ENCODE peak calls at places on chromosomes 12 and 14, in four cellular contexts. J is SK-N-MC, S is esophagus muscularis mucosa, L is HCT116. R is an unnamed sample. For H3K36me3, the result is how much of the 10 kb centered on the place peaks cover.

GRCh38 chr12:5964913-5965900 is 20.1 kb upstream of the ANO2 start:
- DNase-seq in S (peak), L (no peak), J (no peak), R (no peak)

GRCh38 chr12:106901276-106901675 is 54.4 kb upstream of the TMEM263 start:
- DNase-seq in L (no peak), J (no peak), S (no peak), R (no peak)

GRCh38 chr12:88242161-88242925 is 100.2 kb downstream of the TMTC3 start:
- DNase-seq in L (peak), S (no peak), J (no peak), R (peak)

GRCh38 chr12:48824112-48824511 is 5.8 kb downstream of the CACNB3 start:
- DNase-seq in S (no peak), J (no peak), L (no peak), R (no peak)

GRCh38 chr12:15684896-15685658 is 104.1 kb downstream of the EPS8 start:
- DNase-seq in L (no peak), S (no peak), J (peak), R (no peak)

GRCh38 chr12:1309610-1310009 is 284.8 kb downstream of the FBXL14 start:
- DNase-seq in S (no peak), J (no peak), L (no peak), R (no peak)

GRCh38 chr12:54970741-54971140 is 13.8 kb downstream of the TESPA1 start:
- DNase-seq in S (no peak), L (no peak), J (no peak), R (no peak)

GRCh38 chr12:88868062-88868461 is 287.8 kb upstream of the KITLG start:
- DNase-seq in L (no peak), J (no peak), S (no peak), R (no peak)

GRCh38 chr12:1171657-1172056 is 180.6 kb downstream of the ERC1 start:
- DNase-seq in J (no peak), L (no peak), S (no peak), R (no peak)

GRCh38 chr12:65534105-65534841 is 255.8 kb downstream of the MSRB3 start:
- DNase-seq in L (no peak), S (no peak), J (no peak), R (no peak)

GRCh38 chr12:53103860-53104305 is 597 bp downstream of the SOAT2 start:
- DNase-seq in J (no peak), S (no peak), L (no peak), R (no peak)

GRCh38 chr12:32507559-32508276 is 108.4 kb downstream of the FGD4 start:
- DNase-seq in J (no peak), S (no peak), L (no peak), R (no peak)

GRCh38 chr14:51473351-51473750 is 178.4 kb upstream of the FRMD6 start:
- DNase-seq in S (no peak), J (no peak), L (no peak), R (no peak)

GRCh38 chr12:18283776-18284175 is 22.5 kb downstream of the PIK3C2G start:
- DNase-seq in L (no peak), S (no peak), J (no peak), R (no peak)

GRCh38 chr12:50862316-50862715 is 19.6 kb downstream of the TMPRSS12 start:
- DNase-seq in L (no peak), J (no peak), S (no peak), R (no peak)

GRCh38 chr14:89621009-89621421 is 204.0 kb upstream of the FOXN3 start:
- DNase-seq in J (no peak), S (no peak), L (no peak), R (no peak)

GRCh38 chr12:26113194-26113654 is 11.6 kb downstream of the BHLHE41 start:
- DNase-seq in J (no peak), L (no peak), S (no peak), R (no peak)

GRCh38 chr14:75811862-75812505 is 150.9 kb downstream of the TTLL5 start:
- DNase-seq in L (no peak), J (no peak), S (no peak), R (no peak)

GRCh38 chr12:118359541-118359915 is 13.2 kb downstream of the TAOK3 start:
- DNase-seq in L (no peak), S (no peak), J (no peak), R (no peak)

GRCh38 chr14:25048170-25049126 is 1.5 kb downstream of the STXBP6 start:
- DNase-seq in L (no peak), S (no peak), J (no peak), R (peak)

GRCh38 chr12:122276242-122276641 is 9.9 kb upstream of the VPS33A start:
- DNase-seq in L (no peak), J (no peak), S (no peak), R (no peak)

GRCh38 chr14:88326352-88327103 is 3.5 kb upstream of the KCNK10 start:
- DNase-seq in J (no peak), S (peak), L (no peak), R (no peak)

GRCh38 chr12:54215990-54216579 is 27.3 kb upstream of the SMUG1 start:
- DNase-seq in J (no peak), S (no peak), L (no peak), R (no peak)

GRCh38 chr14:23518716-23519115 is 32.8 kb downstream of the ZFHX2 start:
- DNase-seq in S (no peak), L (no peak), J (no peak), R (no peak)

GRCh38 chr14:59067135-59067894 is 121.2 kb upstream of the DAAM1 start:
- DNase-seq in L (no peak), J (no peak), S (no peak), R (no peak)

GRCh38 chr12:101564912-101565311 is 29.9 kb upstream of the MYBPC1 start:
- DNase-seq in S (no peak), L (no peak), J (no peak), R (no peak)

GRCh38 chr14:92496458-92496857 is 17.1 kb upstream of the RIN3 start:
- DNase-seq in J (no peak), L (no peak), S (no peak), R (no peak)

GRCh38 chr12:65450610-65451009 is 172.1 kb downstream of the MSRB3 start:
- DNase-seq in L (no peak), J (no peak), S (no peak), R (no peak)

GRCh38 chr12:104720346-104721064 is 237.6 kb downstream of the SLC41A2 start:
- DNase-seq in L (no peak), J (no peak), S (no peak), R (no peak)

GRCh38 chr14:20866194-20866593 is 25.0 kb upstream of the RNASE3 start:
- DNase-seq in J (no peak), S (no peak), L (no peak), R (no peak)

GRCh38 chr12:1883513-1883912 is 34.9 kb downstream of the CACNA2D4 start:
- DNase-seq in L (no peak), J (no peak), S (peak), R (no peak)

GRCh38 chr12:81596558-81596957 is 162.6 kb downstream of the PPFIA2 start:
- DNase-seq in L (no peak), J (peak), S (no peak), R (no peak)

GRCh38 chr12:56684745-56685369 is 3.2 kb downstream of the PTGES3 start:
- DNase-seq in S (no peak), J (no peak), L (no peak), R (no peak)

GRCh38 chr12:95700316-95700785 is 90.2 kb downstream of the NTN4 start:
- DNase-seq in S (no peak), J (no peak), L (no peak), R (no peak)

GRCh38 chr12:107271523-107271922 is 178.2 kb upstream of the CRY1 start:
- DNase-seq in S (peak), L (no peak), J (no peak), R (no peak)

GRCh38 chr12:63944036-63944579 is 99.6 kb downstream of the SRGAP1 start:
- DNase-seq in J (no peak), S (no peak), L (no peak), R (no peak)

GRCh38 chr14:36626150-36626549 is 35.5 kb upstream of the PAX9 start:
- DNase-seq in S (no peak), L (no peak), J (no peak), R (no peak)
- TF ChIP-seq POLR2AphosphoS5 in S (no peak), L (no peak), J (no peak), R (no peak)

DNA sequence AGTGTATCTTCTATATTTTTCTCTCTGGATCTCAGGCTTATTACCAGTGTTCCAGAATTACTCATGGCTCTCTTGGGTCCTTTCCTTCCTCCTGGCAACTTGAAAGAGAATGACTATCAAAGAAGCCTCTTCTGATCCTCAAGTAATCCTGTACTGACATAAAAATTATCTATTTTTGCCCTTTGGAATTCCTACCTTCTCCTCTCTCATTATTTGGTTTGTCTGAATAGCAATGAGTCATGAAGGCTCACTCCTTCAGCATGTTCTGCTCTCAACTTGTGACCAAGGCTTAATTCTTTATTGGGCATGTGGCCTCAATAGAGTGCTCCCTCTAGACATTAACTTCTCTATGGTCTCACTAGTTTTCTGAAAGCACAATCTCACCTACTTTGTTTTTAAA is 553.6 kb upstream of the ATP2B1 start:
- DNase-seq in L (no peak), S (no peak), J (no peak), R (no peak)
- H3K4me3 ChIP-seq in L (no peak), S (no peak), J (no peak), R (no peak)

DNA sequence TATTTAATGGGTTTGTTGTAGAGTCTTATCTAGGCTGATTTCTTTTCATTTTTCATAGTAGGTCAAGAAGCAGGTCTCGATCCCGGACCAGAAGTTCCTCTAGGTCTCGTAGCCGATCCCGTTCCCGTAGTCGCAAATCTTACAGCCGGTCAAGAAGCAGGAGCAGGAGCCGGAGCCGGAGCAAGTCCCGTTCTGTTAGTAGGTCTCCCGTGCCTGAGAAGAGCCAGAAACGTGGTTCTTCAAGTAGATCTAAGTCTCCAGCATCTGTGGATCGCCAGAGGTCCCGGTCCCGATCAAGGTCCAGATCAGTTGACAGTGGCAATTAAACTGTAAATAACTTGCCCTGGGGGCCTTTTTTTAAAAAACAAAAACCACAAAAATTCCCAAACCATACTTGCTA is 4.2 kb downstream of the SRSF5 start:
- DNase-seq in L (no peak), J (no peak), S (no peak), R (no peak)
- H3K36me3 ChIP-seq in L (half or more), J (half or more), S (half or more), R (under half)

DNA sequence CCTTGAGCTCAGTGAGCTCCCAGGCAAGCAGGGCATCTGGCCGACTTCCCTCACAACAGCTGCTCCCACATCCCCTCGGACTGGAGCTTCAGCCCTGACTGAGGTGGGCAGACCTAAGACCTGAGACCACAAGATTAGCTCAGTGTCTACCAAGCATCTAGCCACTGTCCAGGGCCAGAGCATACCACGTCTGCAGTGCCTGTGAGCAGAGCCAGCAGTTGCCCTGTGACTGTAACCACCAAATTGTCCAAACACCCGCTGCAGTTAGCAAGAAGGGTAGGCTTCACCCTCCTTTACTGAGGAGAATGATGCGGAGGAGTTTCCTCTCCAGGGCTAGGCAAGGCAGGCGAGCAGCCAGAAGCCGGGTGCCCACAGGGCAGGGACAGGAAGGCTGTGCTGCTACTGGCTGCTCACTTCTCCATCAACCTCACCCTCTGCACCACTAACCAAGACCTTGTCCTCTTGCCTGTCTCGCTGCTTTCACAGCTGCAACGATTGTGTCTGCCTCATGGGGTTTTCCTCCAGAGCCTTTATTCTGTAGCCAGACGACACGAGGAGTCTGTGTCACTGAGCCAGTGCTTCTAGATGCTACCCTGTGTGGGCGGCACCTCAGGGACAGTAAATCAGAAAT is 53.9 kb downstream of the ANAPC7 start:
- DNase-seq in L (no peak), S (no peak), J (no peak), R (no peak)
- TF ChIP-seq POLR2AphosphoS5 in L (no peak), S (no peak), J (peak), R (no peak)

DNA sequence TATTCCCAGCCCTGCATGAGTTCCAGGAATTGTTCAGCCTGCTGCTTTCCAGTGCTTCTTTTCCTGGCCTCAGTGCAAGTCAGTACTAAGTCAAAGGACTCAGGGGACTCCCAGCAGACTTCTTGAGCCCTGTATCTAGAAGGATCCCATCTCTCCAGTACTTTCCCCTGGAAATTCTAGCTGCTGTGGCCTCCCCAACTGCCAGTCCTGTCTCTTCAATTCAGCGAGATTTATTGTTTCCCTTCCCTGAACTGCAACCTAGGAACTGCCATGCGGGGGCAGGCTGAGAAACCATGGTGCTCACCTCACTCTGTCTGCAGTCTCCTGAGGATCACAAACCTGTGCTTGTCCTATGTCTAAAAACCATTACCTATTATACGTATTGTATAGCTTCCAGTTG is 31.8 kb downstream of the ZNF605 start:
- DNase-seq in L (no peak), J (no peak), S (no peak), R (no peak)
- H3K4me3 ChIP-seq in L (no peak), J (no peak), S (no peak), R (no peak)

DNA sequence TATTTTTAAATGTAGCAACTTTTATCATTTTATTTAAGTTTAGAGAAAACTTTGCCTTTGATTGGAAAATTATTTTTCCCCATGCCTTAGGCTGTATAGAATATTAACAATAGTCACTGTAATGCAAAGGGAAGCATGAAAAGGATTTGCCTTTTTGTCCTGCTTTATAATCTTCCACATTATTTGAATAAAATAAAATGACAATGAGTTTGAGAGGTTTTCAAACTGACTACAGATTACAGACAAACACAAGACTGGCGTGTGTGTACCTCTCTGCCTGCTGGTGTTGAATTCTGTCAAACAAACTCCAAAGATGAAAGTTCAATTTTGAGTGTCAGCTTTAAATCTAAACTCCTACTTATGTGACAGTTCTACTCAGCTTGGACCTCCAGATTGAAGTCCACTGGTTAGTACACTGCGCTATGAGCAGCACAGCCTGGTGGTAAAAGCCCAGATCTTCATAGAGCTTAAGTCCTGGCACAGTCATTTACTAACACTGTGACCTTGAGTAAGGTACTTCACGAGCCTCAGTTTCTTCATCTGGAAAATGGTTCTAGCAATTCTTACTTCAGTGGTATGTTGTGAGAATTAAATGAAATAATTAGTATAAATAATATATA is 98.3 kb upstream of the CPNE8 start:
- DNase-seq in S (no peak), L (no peak), J (no peak), R (no peak)
- H3K36me3 ChIP-seq in S (under half), L (under half), J (under half), R (under half)

GRCh38 chr14:82667006-82667405 is 1133.4 kb upstream of the SEL1L start:
- DNase-seq in L (no peak), S (no peak), J (no peak), R (no peak)
- TF ChIP-seq POLR2AphosphoS5 in L (no peak), S (no peak), J (no peak), R (no peak)

DNA sequence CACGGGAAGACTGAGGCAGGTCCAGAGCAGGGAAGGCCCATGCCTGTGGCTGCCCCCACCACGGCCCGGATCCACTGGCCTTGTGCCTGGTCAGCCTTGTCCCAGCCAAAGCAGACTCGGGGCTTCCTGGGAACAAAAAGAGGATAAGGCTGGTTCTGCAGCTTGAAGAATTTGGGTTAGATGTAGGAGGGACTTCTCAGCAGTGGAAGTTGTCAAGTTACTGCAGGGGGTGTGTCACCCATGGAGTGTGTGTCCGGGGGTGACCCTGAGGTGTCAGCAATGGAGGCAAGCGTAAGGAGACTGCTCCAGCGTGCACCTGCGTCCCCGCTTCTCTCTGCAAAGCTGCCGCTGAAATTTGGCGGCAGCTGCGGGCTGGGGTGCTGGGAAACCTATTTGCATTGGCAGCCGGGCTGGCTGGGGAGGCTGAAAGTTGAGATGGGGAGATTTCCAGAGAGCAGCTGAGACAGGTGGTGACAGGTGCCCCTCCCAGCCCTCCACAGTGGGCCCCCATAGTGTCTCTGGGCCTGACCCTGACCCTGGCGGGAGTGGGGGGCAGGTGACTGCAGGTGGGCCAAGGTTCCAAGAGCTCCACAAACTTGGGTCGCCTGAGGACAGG is 12.5 kb upstream of the TNFAIP2 start:
- DNase-seq in S (no peak), L (no peak), J (no peak), R (no peak)
- H3K4me3 ChIP-seq in S (no peak), L (no peak), J (no peak), R (no peak)

GRCh38 chr12:58939399-58940100 is 19.2 kb upstream of the LRIG3 start:
- DNase-seq in S (no peak), L (no peak), J (no peak), R (no peak)
- H3K36me3 ChIP-seq in S (under half), L (under half), J (under half), R (under half)

GRCh38 chr14:103732868-103733626 is 17.4 kb downstream of the ZFYVE21 start:
- DNase-seq in J (no peak), S (no peak), L (no peak), R (peak)

GRCh38 chr14:103735439-103735814 is 19.8 kb downstream of the ZFYVE21 start:
- DNase-seq in S (no peak), J (no peak), L (no peak), R (peak)

GRCh38 chr14:103733651-103734050 is 18.0 kb downstream of the ZFYVE21 start:
- DNase-seq in L (no peak), S (no peak), J (no peak), R (peak)

GRCh38 chr14:103735022-103735421 is 19.4 kb downstream of the ZFYVE21 start:
- DNase-seq in L (no peak), S (no peak), J (no peak), R (peak)

DNA sequence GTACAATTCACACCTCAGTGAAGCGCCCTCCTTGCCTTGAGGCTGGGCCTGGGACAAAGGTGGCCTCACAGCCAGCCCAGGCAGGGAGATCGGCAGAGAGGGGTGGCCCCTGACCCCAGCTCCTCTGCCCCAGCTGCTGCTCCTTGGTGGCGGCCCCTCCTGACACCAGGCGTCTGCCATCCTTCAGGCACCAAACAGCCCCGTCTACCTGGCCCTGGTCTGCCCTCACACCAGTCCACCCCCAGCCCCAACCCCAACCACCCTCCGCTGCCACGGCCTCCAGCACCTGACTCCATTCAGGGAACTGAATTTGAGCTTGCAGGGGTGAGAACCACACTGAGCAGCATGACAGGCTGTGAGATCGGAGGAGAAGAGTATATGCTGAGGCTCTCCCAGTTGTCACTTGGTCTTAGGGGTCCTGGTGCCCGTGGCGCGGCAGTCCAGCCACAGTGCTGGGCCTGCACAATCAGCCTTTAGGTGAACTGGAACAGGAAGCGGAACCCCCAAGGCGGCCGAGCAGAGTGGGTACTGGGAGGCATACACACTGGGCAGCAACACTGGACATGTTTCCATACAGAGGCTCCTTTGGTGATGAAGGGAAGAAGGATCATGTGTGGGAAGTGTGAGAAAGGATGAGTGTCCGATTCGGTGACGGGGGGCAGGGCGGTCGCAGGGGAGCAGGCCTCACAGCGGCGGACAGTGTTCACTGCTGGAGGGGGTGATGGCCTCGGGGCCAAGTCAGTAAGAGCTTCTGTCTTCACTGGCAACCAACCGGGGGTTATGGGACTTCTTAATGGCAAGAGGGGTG is 18.7 kb downstream of the ZFYVE21 start:
- DNase-seq in J (no peak), S (no peak), L (no peak), R (peak)
- TF ChIP-seq POLR2AphosphoS5 in J (no peak), S (no peak), L (no peak), R (no peak)